ENCODE peak calls at places on chromosomes 3 and 15, in seven cellular contexts. E is mesendoderm; V is H54; L is activated T-cell treated with anti-CD3 and anti-CD28 coated beads for 24 hours; Y is stimulated activated naive CD8-positive, alpha-beta T cell treated with anti-CD3 and anti-CD28 coated beads, Interleukin-15, Interleukin-2, amounts not matched to agents 100 U/mL and 50 U/mL, for 24 hours; K is choroid plexus epithelial cell; A is natural killer cell. D is an unnamed sample.

GRCh38 chr3:73530030-73530411 is 94.7 kb downstream of the PDZRN3 start:
- DNase-seq in E (no peak), V (no peak), L (no peak), Y (no peak), K (peak), A (no peak), D (no peak)

GRCh38 chr3:63141-63845 is 133.3 kb upstream of the CHL1 start:
- DNase-seq in E (peak), V (no peak), L (no peak), Y (no peak), K (no peak), A (no peak), D (no peak)

GRCh38 chr3:152405915-152406802 is 137.4 kb downstream of the MBNL1 start:
- DNase-seq in E (no peak), V (no peak), L (no peak), Y (no peak), K (peak), A (no peak), D (no peak)

GRCh38 chr15:38002883-38003477 is 68.5 kb downstream of the TMCO5A start:
- DNase-seq in E (peak), V (no peak), L (no peak), Y (peak), K (peak), A (no peak), D (peak)

GRCh38 chr3:88912294-88913014 is 195.0 kb upstream of the EPHA3 start:
- DNase-seq in E (peak), V (no peak), L (no peak), Y (no peak), K (no peak), A (no peak), D (no peak)

GRCh38 chr15:58864602-58865419 is 68.7 kb downstream of the SLTM start:
- DNase-seq in E (peak), V (no peak), L (no peak), Y (peak), K (peak), A (no peak), D (no peak)

GRCh38 chr15:77565516-77565915 is 67.2 kb downstream of the LINGO1 start:
- DNase-seq in E (no peak), V (no peak), L (no peak), Y (no peak), K (no peak), A (no peak), D (no peak)

GRCh38 chr15:72685301-72685924 is 569 bp downstream of the HIGD2B start:
- DNase-seq in E (no peak), V (no peak), L (no peak), Y (no peak), K (no peak), A (no peak), D (no peak)

GRCh38 chr15:51499379-51499976 is 123.1 kb downstream of the DMXL2 start:
- DNase-seq in E (peak), V (peak), L (no peak), Y (no peak), K (peak), A (no peak), D (peak)

GRCh38 chr3:194532591-194532990 is 45.8 kb upstream of the ATP13A3 start:
- DNase-seq in E (no peak), V (no peak), L (no peak), Y (no peak), K (no peak), A (no peak), D (no peak)

GRCh38 chr3:123042413-123042812 is 14.8 kb upstream of the SEMA5B start:
- DNase-seq in E (no peak), V (no peak), L (no peak), Y (no peak), K (no peak), A (no peak), D (no peak)

GRCh38 chr3:87793322-87793877 is 265.4 kb downstream of the CGGBP1 start:
- DNase-seq in E (no peak), V (no peak), L (no peak), Y (no peak), K (no peak), A (no peak), D (no peak)

GRCh38 chr3:16770021-16770420 is 114.7 kb upstream of the PLCL2 start:
- DNase-seq in E (no peak), V (no peak), L (no peak), Y (no peak), K (peak), A (no peak), D (no peak)

GRCh38 chr15:38531509-38531908 is 33.1 kb downstream of the RASGRP1 start:
- DNase-seq in E (no peak), V (peak), L (no peak), Y (no peak), K (peak), A (no peak), D (peak)

GRCh38 chr3:192747746-192748145 is 20.4 kb upstream of the FGF12 start:
- DNase-seq in E (no peak), V (no peak), L (no peak), Y (no peak), K (no peak), A (no peak), D (no peak)

GRCh38 chr3:117355566-117355965 is 646.0 kb downstream of the TUSC7 start:
- DNase-seq in E (peak), V (no peak), L (no peak), Y (no peak), K (peak), A (no peak), D (peak)

GRCh38 chr3:55860040-55860439 is 372.9 kb upstream of the WNT5A start:
- DNase-seq in E (no peak), V (no peak), L (no peak), Y (no peak), K (peak), A (no peak), D (no peak)

GRCh38 chr3:35932995-35933394 is 293.7 kb downstream of the ARPP21 start:
- DNase-seq in E (no peak), V (no peak), L (no peak), Y (no peak), K (peak), A (no peak), D (peak)

GRCh38 chr3:46483799-46484198 is 14.0 kb upstream of the RTP3 start:
- DNase-seq in E (no peak), V (no peak), L (no peak), Y (no peak), K (no peak), A (no peak), D (no peak)

GRCh38 chr15:45113380-45113990 is 487 bp downstream of the DUOX2 start:
- DNase-seq in E (no peak), V (no peak), L (no peak), Y (no peak), K (no peak), A (no peak), D (no peak)

GRCh38 chr3:81516042-81516441 is 245.4 kb downstream of the GBE1 start:
- DNase-seq in E (no peak), V (no peak), L (no peak), Y (no peak), K (no peak), A (no peak), D (no peak)

GRCh38 chr3:156793851-156794250 is 32.3 kb upstream of the LEKR1 start:
- DNase-seq in E (no peak), V (no peak), L (no peak), Y (no peak), K (no peak), A (no peak), D (no peak)

GRCh38 chr15:79680721-79681120 is 216.1 kb downstream of the MTHFS start:
- DNase-seq in E (peak), V (peak), L (no peak), Y (no peak), K (peak), A (no peak), D (peak)

GRCh38 chr15:83304861-83305661 is 20.6 kb upstream of the BNC1 start:
- DNase-seq in E (no peak), V (no peak), L (no peak), Y (no peak), K (no peak), A (no peak), D (no peak)

GRCh38 chr15:45763170-45763869 is 128.5 kb downstream of the SQOR start:
- DNase-seq in E (no peak), V (no peak), L (no peak), Y (no peak), K (no peak), A (no peak), D (no peak)

GRCh38 chr15:72502220-72502809 is 28.2 kb downstream of the ARIH1 start:
- DNase-seq in E (no peak), V (no peak), L (no peak), Y (no peak), K (no peak), A (no peak), D (no peak)

GRCh38 chr3:178434206-178434805 is 101.9 kb upstream of the KCNMB2 start:
- DNase-seq in E (peak), V (no peak), L (no peak), Y (no peak), K (peak), A (no peak), D (no peak)

GRCh38 chr15:42595641-42596240 is 20.3 kb downstream of the STARD9 start:
- DNase-seq in E (no peak), V (no peak), L (no peak), Y (no peak), K (peak), A (no peak), D (no peak)

GRCh38 chr15:69225355-69226027 is 65.1 kb downstream of the GLCE start:
- DNase-seq in E (peak), V (peak), L (no peak), Y (no peak), K (peak), A (no peak), D (no peak)

GRCh38 chr3:129352650-129353588 is 74.2 kb downstream of the HMCES start:
- DNase-seq in E (peak), V (no peak), L (no peak), Y (no peak), K (no peak), A (no peak), D (no peak)

GRCh38 chr3:126052196-126053058 is 31.5 kb downstream of the SLC41A3 start:
- DNase-seq in E (no peak), V (no peak), L (no peak), Y (no peak), K (no peak), A (no peak), D (no peak)

GRCh38 chr3:10771486-10772225 is 44.4 kb upstream of the SLC6A11 start:
- DNase-seq in E (no peak), V (no peak), L (no peak), Y (no peak), K (no peak), A (no peak), D (no peak)

GRCh38 chr3:134054881-134055280 is 25.2 kb upstream of the SLCO2A1 start:
- DNase-seq in E (no peak), V (no peak), L (no peak), Y (no peak), K (no peak), A (no peak), D (no peak)